ENCODE peak calls at places on chromosomes 3 and 15, in ten cellular contexts. One of them, this sample, is unnamed.

GRCh38 chr3:180700941-180701340 is 21.7 kb upstream of the CCDC39 start:
- DNase-seq in progenitor cell of endocrine pancreas: no peak
- DNase-seq in WERI-Rb-1: no peak
- DNase-seq in lung: no peak
- DNase-seq in fibroblast of pulmonary artery: no peak
- DNase-seq in brain microvascular endothelial cell: no peak
- DNase-seq in testis: no peak
- DNase-seq in CD4-positive, alpha-beta T cell: no peak
- DNase-seq in cardiac muscle cell: no peak
- DNase-seq in AG04450: no peak
- DNase-seq in this sample: no peak

GRCh38 chr15:63482874-63483323 is 21.5 kb upstream of the USP3 start:
- DNase-seq in progenitor cell of endocrine pancreas: no peak
- DNase-seq in WERI-Rb-1: no peak
- DNase-seq in lung: no peak
- DNase-seq in fibroblast of pulmonary artery: no peak
- DNase-seq in brain microvascular endothelial cell: no peak
- DNase-seq in testis: no peak
- DNase-seq in CD4-positive, alpha-beta T cell: no peak
- DNase-seq in cardiac muscle cell: no peak
- DNase-seq in AG04450: no peak
- DNase-seq in this sample: no peak

GRCh38 chr3:183664913-183665381 is 29.5 kb downstream of the KLHL24 start:
- DNase-seq in progenitor cell of endocrine pancreas: no peak
- DNase-seq in WERI-Rb-1: no peak
- DNase-seq in lung: no peak
- DNase-seq in fibroblast of pulmonary artery: peak; percentile 95
- DNase-seq in brain microvascular endothelial cell: peak; percentile 71
- DNase-seq in testis: no peak
- DNase-seq in CD4-positive, alpha-beta T cell: no peak
- DNase-seq in cardiac muscle cell: peak; percentile 94
- DNase-seq in AG04450: peak; percentile 78
- DNase-seq in this sample: no peak

GRCh38 chr3:25153561-25153960 is 274.5 kb upstream of the RARB start:
- DNase-seq in progenitor cell of endocrine pancreas: no peak
- DNase-seq in WERI-Rb-1: no peak
- DNase-seq in lung: no peak
- DNase-seq in fibroblast of pulmonary artery: no peak
- DNase-seq in brain microvascular endothelial cell: no peak
- DNase-seq in testis: no peak
- DNase-seq in CD4-positive, alpha-beta T cell: no peak
- DNase-seq in cardiac muscle cell: no peak
- DNase-seq in AG04450: no peak
- DNase-seq in this sample: no peak

GRCh38 chr3:99872633-99873254 is 55.1 kb downstream of the CMSS1 start:
- DNase-seq in progenitor cell of endocrine pancreas: no peak
- DNase-seq in WERI-Rb-1: no peak
- DNase-seq in lung: no peak
- DNase-seq in fibroblast of pulmonary artery: no peak
- DNase-seq in brain microvascular endothelial cell: peak; percentile 33
- DNase-seq in testis: no peak
- DNase-seq in CD4-positive, alpha-beta T cell: no peak
- DNase-seq in cardiac muscle cell: no peak
- DNase-seq in AG04450: no peak
- DNase-seq in this sample: no peak

GRCh38 chr3:32421185-32421584 is 29.5 kb downstream of the CMTM7 start:
- DNase-seq in progenitor cell of endocrine pancreas: no peak
- DNase-seq in WERI-Rb-1: no peak
- DNase-seq in lung: no peak
- DNase-seq in fibroblast of pulmonary artery: no peak
- DNase-seq in brain microvascular endothelial cell: no peak
- DNase-seq in testis: no peak
- DNase-seq in CD4-positive, alpha-beta T cell: no peak
- DNase-seq in cardiac muscle cell: no peak
- DNase-seq in AG04450: no peak
- DNase-seq in this sample: no peak

GRCh38 chr3:100710355-100711198 is 1.3 kb downstream of the TFG start:
- DNase-seq in progenitor cell of endocrine pancreas: no peak
- DNase-seq in WERI-Rb-1: peak; percentile 53
- DNase-seq in lung: no peak
- DNase-seq in fibroblast of pulmonary artery: peak; percentile 73
- DNase-seq in brain microvascular endothelial cell: peak; percentile 79
- DNase-seq in testis: peak; percentile 65
- DNase-seq in CD4-positive, alpha-beta T cell: peak; percentile 35
- DNase-seq in cardiac muscle cell: peak; percentile 69
- DNase-seq in AG04450: no peak
- DNase-seq in this sample: peak; percentile 47

GRCh38 chr3:11735638-11736037 is 91.9 kb upstream of the VGLL4 start:
- DNase-seq in progenitor cell of endocrine pancreas: no peak
- DNase-seq in WERI-Rb-1: no peak
- DNase-seq in lung: no peak
- DNase-seq in fibroblast of pulmonary artery: no peak
- DNase-seq in brain microvascular endothelial cell: no peak
- DNase-seq in testis: no peak
- DNase-seq in CD4-positive, alpha-beta T cell: no peak
- DNase-seq in cardiac muscle cell: no peak
- DNase-seq in AG04450: no peak
- DNase-seq in this sample: no peak

GRCh38 chr15:94840794-94841587 is 609.6 kb downstream of the MCTP2 start:
- DNase-seq in progenitor cell of endocrine pancreas: no peak
- DNase-seq in WERI-Rb-1: no peak
- DNase-seq in lung: no peak
- DNase-seq in fibroblast of pulmonary artery: peak; percentile 1
- DNase-seq in brain microvascular endothelial cell: peak; percentile 38
- DNase-seq in testis: no peak
- DNase-seq in CD4-positive, alpha-beta T cell: no peak
- DNase-seq in cardiac muscle cell: no peak
- DNase-seq in AG04450: no peak
- DNase-seq in this sample: no peak

GRCh38 chr15:69099976-69100375 is 60.5 kb upstream of the GLCE start:
- DNase-seq in progenitor cell of endocrine pancreas: no peak
- DNase-seq in WERI-Rb-1: no peak
- DNase-seq in lung: no peak
- DNase-seq in fibroblast of pulmonary artery: no peak
- DNase-seq in brain microvascular endothelial cell: no peak
- DNase-seq in testis: no peak
- DNase-seq in CD4-positive, alpha-beta T cell: no peak
- DNase-seq in cardiac muscle cell: no peak
- DNase-seq in AG04450: no peak
- DNase-seq in this sample: no peak

GRCh38 chr15:62857411-62857853 is 185.1 kb upstream of the TPM1 start:
- DNase-seq in progenitor cell of endocrine pancreas: no peak
- DNase-seq in WERI-Rb-1: no peak
- DNase-seq in lung: no peak
- DNase-seq in fibroblast of pulmonary artery: no peak
- DNase-seq in brain microvascular endothelial cell: no peak
- DNase-seq in testis: no peak
- DNase-seq in CD4-positive, alpha-beta T cell: no peak
- DNase-seq in cardiac muscle cell: no peak
- DNase-seq in AG04450: no peak
- DNase-seq in this sample: no peak

DNA sequence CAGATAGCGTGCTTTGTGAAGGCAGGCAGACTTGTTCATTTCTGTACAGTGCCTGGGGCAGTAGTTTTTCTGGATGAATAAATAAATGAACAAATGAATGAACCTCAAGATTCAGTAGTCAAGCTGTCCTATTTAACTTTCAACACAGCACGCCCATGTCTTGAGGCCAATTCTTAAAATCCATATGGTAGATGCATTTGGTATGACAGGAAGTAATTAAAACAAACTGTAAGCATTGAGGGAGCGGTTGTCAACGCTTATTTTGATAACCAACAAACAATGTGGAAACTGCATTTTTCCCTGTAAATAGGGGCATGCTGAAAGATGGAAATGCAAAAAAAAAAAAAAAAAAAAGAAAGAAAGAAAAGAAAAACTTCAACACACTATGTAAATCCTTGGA is 80.1 kb upstream of the BNC1 start:
- DNase-seq in progenitor cell of endocrine pancreas: no peak
- DNase-seq in WERI-Rb-1: no peak
- DNase-seq in lung: no peak
- DNase-seq in fibroblast of pulmonary artery: no peak
- DNase-seq in brain microvascular endothelial cell: no peak
- DNase-seq in testis: no peak
- DNase-seq in CD4-positive, alpha-beta T cell: no peak
- DNase-seq in cardiac muscle cell: no peak
- DNase-seq in AG04450: no peak
- DNase-seq in this sample: no peak
- TF ChIP-seq CTCF in progenitor cell of endocrine pancreas: no peak
- TF ChIP-seq CTCF in WERI-Rb-1: no peak
- TF ChIP-seq CTCF in lung: no peak
- TF ChIP-seq CTCF in fibroblast of pulmonary artery: no peak
- TF ChIP-seq CTCF in brain microvascular endothelial cell: no peak
- TF ChIP-seq CTCF in testis: no peak
- TF ChIP-seq CTCF in CD4-positive, alpha-beta T cell: no peak
- TF ChIP-seq CTCF in cardiac muscle cell: no peak
- TF ChIP-seq CTCF in AG04450: no peak
- TF ChIP-seq CTCF in this sample: no peak

GRCh38 chr3:134753999-134754742 is 40.9 kb upstream of the EPHB1 start:
- DNase-seq in progenitor cell of endocrine pancreas: no peak
- DNase-seq in WERI-Rb-1: peak; percentile 15
- DNase-seq in lung: peak; percentile 20
- DNase-seq in fibroblast of pulmonary artery: peak; percentile 2
- DNase-seq in brain microvascular endothelial cell: no peak
- DNase-seq in testis: no peak
- DNase-seq in CD4-positive, alpha-beta T cell: no peak
- DNase-seq in cardiac muscle cell: peak; percentile 5
- DNase-seq in AG04450: no peak
- DNase-seq in this sample: no peak
- TF ChIP-seq CTCF in progenitor cell of endocrine pancreas: no peak
- TF ChIP-seq CTCF in WERI-Rb-1: peak; percentile 55
- TF ChIP-seq CTCF in lung: no peak
- TF ChIP-seq CTCF in fibroblast of pulmonary artery: no peak
- TF ChIP-seq CTCF in brain microvascular endothelial cell: peak; percentile 42
- TF ChIP-seq CTCF in testis: no peak
- TF ChIP-seq CTCF in CD4-positive, alpha-beta T cell: no peak
- TF ChIP-seq CTCF in cardiac muscle cell: no peak
- TF ChIP-seq CTCF in AG04450: no peak
- TF ChIP-seq CTCF in this sample: no peak

DNA sequence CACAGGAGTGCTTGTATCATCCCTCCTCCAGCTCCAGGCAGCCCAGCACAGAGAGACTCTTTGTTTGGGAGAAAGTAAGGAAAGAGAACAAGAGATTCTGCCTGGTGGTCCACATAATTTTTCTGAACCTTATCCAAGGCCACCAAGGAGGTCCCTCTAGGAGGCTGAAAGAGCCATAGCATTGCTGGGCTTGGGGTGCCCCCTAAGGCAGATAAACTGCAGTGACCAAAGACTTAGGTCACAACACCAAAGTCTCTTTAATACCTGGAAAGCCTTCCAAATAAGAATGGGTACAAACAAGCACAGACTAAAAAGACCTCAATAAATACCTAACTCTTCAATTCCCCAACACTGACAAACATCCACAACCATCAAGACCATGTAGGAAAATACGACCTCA is 310.2 kb upstream of the PPP2R3A start:
- DNase-seq in progenitor cell of endocrine pancreas: no peak
- DNase-seq in WERI-Rb-1: no peak
- DNase-seq in lung: no peak
- DNase-seq in fibroblast of pulmonary artery: no peak
- DNase-seq in brain microvascular endothelial cell: no peak
- DNase-seq in testis: no peak
- DNase-seq in CD4-positive, alpha-beta T cell: no peak
- DNase-seq in cardiac muscle cell: no peak
- DNase-seq in AG04450: no peak
- DNase-seq in this sample: no peak
- TF ChIP-seq CTCF in progenitor cell of endocrine pancreas: no peak
- TF ChIP-seq CTCF in WERI-Rb-1: no peak
- TF ChIP-seq CTCF in lung: no peak
- TF ChIP-seq CTCF in fibroblast of pulmonary artery: no peak
- TF ChIP-seq CTCF in brain microvascular endothelial cell: no peak
- TF ChIP-seq CTCF in testis: no peak
- TF ChIP-seq CTCF in CD4-positive, alpha-beta T cell: no peak
- TF ChIP-seq CTCF in cardiac muscle cell: no peak
- TF ChIP-seq CTCF in AG04450: no peak
- TF ChIP-seq CTCF in this sample: no peak

GRCh38 chr3:12829886-12830784 is 11.2 kb downstream of the RPL32 start:
- DNase-seq in progenitor cell of endocrine pancreas: no peak
- DNase-seq in WERI-Rb-1: peak; percentile 22
- DNase-seq in lung: no peak
- DNase-seq in fibroblast of pulmonary artery: no peak
- DNase-seq in brain microvascular endothelial cell: no peak
- DNase-seq in testis: no peak
- DNase-seq in CD4-positive, alpha-beta T cell: no peak
- DNase-seq in cardiac muscle cell: no peak
- DNase-seq in AG04450: no peak
- DNase-seq in this sample: no peak

GRCh38 chr3:12832350-12833225 is 8.8 kb downstream of the RPL32 start:
- DNase-seq in progenitor cell of endocrine pancreas: no peak
- DNase-seq in WERI-Rb-1: no peak
- DNase-seq in lung: no peak
- DNase-seq in fibroblast of pulmonary artery: no peak
- DNase-seq in brain microvascular endothelial cell: no peak
- DNase-seq in testis: no peak
- DNase-seq in CD4-positive, alpha-beta T cell: no peak
- DNase-seq in cardiac muscle cell: no peak
- DNase-seq in AG04450: no peak
- DNase-seq in this sample: no peak

GRCh38 chr3:12829404-12829803 is 12.0 kb downstream of the RPL32 start:
- DNase-seq in progenitor cell of endocrine pancreas: no peak
- DNase-seq in WERI-Rb-1: no peak
- DNase-seq in lung: no peak
- DNase-seq in fibroblast of pulmonary artery: no peak
- DNase-seq in brain microvascular endothelial cell: no peak
- DNase-seq in testis: no peak
- DNase-seq in CD4-positive, alpha-beta T cell: no peak
- DNase-seq in cardiac muscle cell: no peak
- DNase-seq in AG04450: no peak
- DNase-seq in this sample: no peak

GRCh38 chr3:12831582-12831866 is 9.8 kb downstream of the RPL32 start:
- DNase-seq in progenitor cell of endocrine pancreas: no peak
- DNase-seq in WERI-Rb-1: no peak
- DNase-seq in lung: no peak
- DNase-seq in fibroblast of pulmonary artery: no peak
- DNase-seq in brain microvascular endothelial cell: no peak
- DNase-seq in testis: no peak
- DNase-seq in CD4-positive, alpha-beta T cell: no peak
- DNase-seq in cardiac muscle cell: no peak
- DNase-seq in AG04450: no peak
- DNase-seq in this sample: no peak

DNA sequence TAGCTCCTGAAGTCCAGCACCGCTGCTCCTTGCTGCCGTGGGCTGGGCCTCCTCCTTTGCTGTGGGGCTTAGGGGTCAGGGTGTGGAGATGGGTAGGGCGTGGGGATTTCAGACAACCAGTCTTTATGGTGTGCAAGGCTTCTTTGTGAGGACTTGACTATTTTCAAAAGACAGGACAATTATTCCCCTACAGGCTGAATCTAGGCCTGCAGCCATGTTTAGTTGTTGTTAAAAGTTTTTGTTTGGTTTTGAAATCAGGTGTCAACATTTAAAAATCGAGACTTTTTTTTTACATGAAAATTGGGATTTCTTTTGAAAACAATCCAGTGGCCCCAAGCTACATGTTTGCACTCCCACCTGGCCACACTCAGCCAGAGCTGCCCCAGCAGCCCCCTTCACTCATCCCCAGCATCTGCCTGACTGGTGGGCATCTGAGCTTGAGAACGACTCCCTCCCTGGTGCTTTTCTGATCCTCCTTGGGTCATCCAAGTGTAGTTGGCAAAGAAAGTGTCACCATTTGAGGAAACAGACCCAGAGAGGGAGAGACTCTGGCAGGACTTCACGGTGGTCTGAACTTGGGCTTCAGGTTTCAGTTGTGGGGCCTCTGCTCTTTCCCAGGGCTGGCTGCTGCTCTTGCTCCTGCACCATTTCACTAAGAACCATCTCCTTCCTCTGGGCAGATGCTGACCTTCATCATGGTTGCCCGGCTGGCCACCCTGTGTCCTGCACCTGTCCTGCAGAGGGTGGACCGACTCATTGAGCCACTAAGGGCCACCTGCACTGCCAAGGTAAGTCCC is 10.4 kb downstream of the RPL32 start:
- DNase-seq in progenitor cell of endocrine pancreas: no peak
- DNase-seq in WERI-Rb-1: no peak
- DNase-seq in lung: no peak
- DNase-seq in fibroblast of pulmonary artery: no peak
- DNase-seq in brain microvascular endothelial cell: no peak
- DNase-seq in testis: no peak
- DNase-seq in CD4-positive, alpha-beta T cell: no peak
- DNase-seq in cardiac muscle cell: no peak
- DNase-seq in AG04450: no peak
- DNase-seq in this sample: no peak
- TF ChIP-seq CTCF in progenitor cell of endocrine pancreas: no peak
- TF ChIP-seq CTCF in WERI-Rb-1: no peak
- TF ChIP-seq CTCF in lung: no peak
- TF ChIP-seq CTCF in fibroblast of pulmonary artery: peak; percentile 18
- TF ChIP-seq CTCF in brain microvascular endothelial cell: peak; percentile 39
- TF ChIP-seq CTCF in testis: no peak
- TF ChIP-seq CTCF in CD4-positive, alpha-beta T cell: no peak
- TF ChIP-seq CTCF in cardiac muscle cell: peak; percentile 18
- TF ChIP-seq CTCF in AG04450: peak; percentile 34
- TF ChIP-seq CTCF in this sample: peak; percentile 59